ENCODE peak calls at places on chromosomes 6 and 20, in five cellular contexts. L is IMR-90, D is T-helper 1 cell, E is body of pancreas, H is NCI-H1417. U is an unnamed sample.

GRCh38 chr6:84763397-84764331 is 734 bp downstream of the TBX18 start:
- DNase-seq in L (peak), D (no peak), E (no peak), H (no peak), U (no peak)

GRCh38 chr20:41110930-41111577 is 26.3 kb upstream of the PLCG1 start:
- DNase-seq in L (no peak), D (no peak), E (no peak), H (no peak), U (no peak)

GRCh38 chr6:147177286-147177685 is 26.9 kb upstream of the STXBP5 start:
- DNase-seq in L (peak), D (no peak), E (no peak), H (no peak), U (no peak)

GRCh38 chr6:14038636-14039035 is 78.9 kb upstream of the CD83 start:
- DNase-seq in L (peak), D (no peak), E (no peak), H (no peak), U (no peak)

GRCh38 chr20:63223121-63223825 is 7.3 kb upstream of the YTHDF1 start:
- DNase-seq in L (peak), D (no peak), E (peak), H (peak), U (no peak)

GRCh38 chr6:122399055-122399347 is 451 bp upstream of the HSF2 start:
- DNase-seq in L (no peak), D (no peak), E (no peak), H (no peak), U (no peak)

GRCh38 chr6:35411066-35411465 is 41.1 kb upstream of the FANCE start:
- DNase-seq in L (no peak), D (no peak), E (no peak), H (no peak), U (no peak)

GRCh38 chr6:154298297-154298696 is 58.3 kb downstream of the IPCEF1 start:
- DNase-seq in L (peak), D (no peak), E (no peak), H (no peak), U (no peak)

GRCh38 chr6:3915076-3915791 is 66.1 kb downstream of the FAM50B start:
- DNase-seq in L (no peak), D (peak), E (no peak), H (no peak), U (no peak)

GRCh38 chr20:34390769-34391447 is 27.8 kb downstream of the ITCH start:
- DNase-seq in L (peak), D (no peak), E (peak), H (no peak), U (peak)

GRCh38 chr6:122077603-122078002 is 321.8 kb upstream of the HSF2 start:
- DNase-seq in L (no peak), D (no peak), E (no peak), H (no peak), U (no peak)

GRCh38 chr20:48932375-48932941 is 10.9 kb downstream of the ARFGEF2 start:
- DNase-seq in L (peak), D (no peak), E (no peak), H (no peak), U (peak)

GRCh38 chr6:129209355-129209754 is 326.4 kb downstream of the LAMA2 start:
- DNase-seq in L (peak), D (no peak), E (no peak), H (no peak), U (no peak)

GRCh38 chr6:11600251-11600650 is 62.7 kb downstream of the TMEM170B start:
- DNase-seq in L (no peak), D (no peak), E (no peak), H (no peak), U (no peak)

GRCh38 chr20:61763740-61764400 is 301.8 kb downstream of the TAF4 start:
- DNase-seq in L (no peak), D (no peak), E (no peak), H (no peak), U (no peak)

GRCh38 chr6:124573953-124574352 is 388.3 kb upstream of the RNF217 start:
- DNase-seq in L (no peak), D (no peak), E (no peak), H (peak), U (no peak)

GRCh38 chr6:110876170-110876773 is 1.7 kb downstream of the AMD1 start:
- DNase-seq in L (peak), D (peak), E (peak), H (peak), U (peak)

GRCh38 chr6:144294016-144294415 is 8.9 kb downstream of the UTRN start:
- DNase-seq in L (peak), D (no peak), E (no peak), H (no peak), U (no peak)

GRCh38 chr20:1184638-1185315 is at the start of gene TMEM74B:
- DNase-seq in L (no peak), D (no peak), E (no peak), H (no peak), U (no peak)

GRCh38 chr20:45752747-45753146 is 30.6 kb downstream of the SPINT4 start:
- DNase-seq in L (peak), D (no peak), E (no peak), H (no peak), U (no peak)

GRCh38 chr6:24408719-24409410 is 6.1 kb downstream of the MRS2 start:
- DNase-seq in L (no peak), D (no peak), E (no peak), H (no peak), U (no peak)

GRCh38 chr20:63520939-63521601 is 505 bp downstream of the PPDPF start:
- DNase-seq in L (peak), D (peak), E (peak), H (peak), U (peak)

GRCh38 chr6:38172739-38173415 is 353.4 kb downstream of the ZFAND3 start:
- DNase-seq in L (no peak), D (no peak), E (no peak), H (no peak), U (no peak)

GRCh38 chr20:61989741-61990140 is 75.9 kb downstream of the TAF4 start:
- DNase-seq in L (no peak), D (no peak), E (no peak), H (no peak), U (no peak)

GRCh38 chr6:27871919-27872633 is 40.1 kb downstream of the OR2B2 start:
- DNase-seq in L (peak), D (peak), E (peak), H (peak), U (peak)

GRCh38 chr6:35092362-35093117 is 48.6 kb downstream of the TCP11 start:
- DNase-seq in L (peak), D (no peak), E (no peak), H (no peak), U (no peak)

GRCh38 chr6:37679539-37680476 is 17.9 kb downstream of the MDGA1 start:
- DNase-seq in L (no peak), D (no peak), E (no peak), H (peak), U (no peak)

GRCh38 chr6:44043479-44044153 is 83.6 kb downstream of the MRPL14 start:
- DNase-seq in L (peak), D (no peak), E (no peak), H (no peak), U (no peak)

GRCh38 chr6:21800948-21801438 is 207.4 kb downstream of the SOX4 start:
- DNase-seq in L (peak), D (no peak), E (peak), H (peak), U (no peak)

GRCh38 chr20:50893620-50894019 is 37.6 kb downstream of the ADNP start:
- DNase-seq in L (no peak), D (no peak), E (no peak), H (no peak), U (no peak)

GRCh38 chr6:128358111-128358780 is 162.2 kb downstream of the PTPRK start:
- DNase-seq in L (peak), D (no peak), E (no peak), H (no peak), U (no peak)

GRCh38 chr6:157261606-157262005 is 61.7 kb downstream of the TMEM242 start:
- DNase-seq in L (no peak), D (no peak), E (no peak), H (no peak), U (no peak)

GRCh38 chr20:33490023-33490933 is at the start of gene CBFA2T2:
- DNase-seq in L (peak), D (no peak), E (no peak), H (no peak), U (no peak)

GRCh38 chr20:34983089-34983820 is 27.6 kb downstream of the MYH7B start:
- DNase-seq in L (no peak), D (no peak), E (no peak), H (no peak), U (no peak)

U was measured in left lobe of liver.